ENCODE peak calls at places on chromosomes 3 and 15, in six cellular contexts. C, X, E, B, N and K are unnamed samples.

GRCh38 chr15:33098082-33099058 is 96.1 kb downstream of the FMN1 start:
- DNase-seq in B (no peak), E (no peak), N (no peak), C (peak; percentile 74), X (no peak), K (no peak)

GRCh38 chr15:33618300-33618699 is 307.5 kb downstream of the RYR3 start:
- DNase-seq in N (no peak), B (no peak), C (no peak), E (no peak), X (no peak), K (no peak)

GRCh38 chr3:16658004-16658932 is 53.0 kb upstream of the DAZL start:
- DNase-seq in E (no peak), X (no peak), C (no peak), N (no peak), B (peak; percentile 11), K (no peak)

GRCh38 chr3:10361375-10361774 is 40.5 kb upstream of the SEC13 start:
- DNase-seq in N (no peak), X (no peak), E (no peak), B (no peak), C (no peak), K (no peak)

GRCh38 chr3:120816728-120817127 is 74.2 kb downstream of the GTF2E1 start:
- DNase-seq in C (no peak), N (no peak), X (no peak), E (no peak), B (no peak), K (no peak)

GRCh38 chr3:39232859-39233258 is 40.5 kb upstream of the XIRP1 start:
- DNase-seq in X (no peak), N (no peak), C (no peak), E (no peak), B (no peak), K (no peak)

GRCh38 chr3:13377021-13377420 is 43.1 kb downstream of the NUP210 start:
- DNase-seq in C (no peak), B (no peak), N (no peak), E (no peak), X (no peak), K (peak; percentile 32)

GRCh38 chr3:195068045-195068444 is 202.9 kb downstream of the XXYLT1 start:
- DNase-seq in E (no peak), X (no peak), N (no peak), C (peak; percentile 1), B (no peak), K (no peak)

GRCh38 chr15:95442107-95442719 is 888.3 kb upstream of the NR2F2 start:
- DNase-seq in X (no peak), N (no peak), C (no peak), E (no peak), B (no peak), K (no peak)

GRCh38 chr3:50237133-50237651 is 1.2 kb downstream of the GNAI2 start:
- DNase-seq in B (peak; percentile 56), X (no peak), N (no peak), E (peak; percentile 58), C (peak; percentile 41), K (peak; percentile 83)

GRCh38 chr3:134357261-134357913 is 16.9 kb downstream of the AMOTL2 start:
- DNase-seq in B (no peak), C (no peak), X (no peak), N (no peak), E (no peak), K (no peak)

GRCh38 chr3:32963871-32964270 is 12.4 kb downstream of the CCR4 start:
- DNase-seq in N (no peak), C (peak; percentile 88), E (no peak), X (no peak), B (no peak), K (no peak)

GRCh38 chr3:192819001-192819569 is 91.7 kb upstream of the FGF12 start:
- DNase-seq in E (no peak), X (no peak), B (no peak), C (peak; percentile 89), N (no peak), K (no peak)

GRCh38 chr3:69197922-69198540 is 75.6 kb upstream of the LMOD3 start:
- DNase-seq in N (no peak), E (no peak), X (no peak), B (no peak), C (no peak), K (no peak)

GRCh38 chr3:121566773-121567172 is 976 bp upstream of the ARGFX start:
- DNase-seq in E (no peak), B (no peak), C (no peak), N (no peak), X (no peak), K (no peak)

GRCh38 chr3:156483961-156484787 is 70.7 kb downstream of the SSR3 start:
- DNase-seq in C (peak; percentile 70), E (no peak), N (no peak), X (no peak), B (no peak), K (no peak)

GRCh38 chr15:75843618-75844610 is 667 bp downstream of the UBE2Q2 start:
- DNase-seq in X (peak; percentile 51), E (peak; percentile 64), N (peak; percentile 49), B (peak; percentile 88), C (peak; percentile 66), K (peak; percentile 89)

GRCh38 chr3:167909443-167910287 is 174.1 kb downstream of the SERPINI1 start:
- DNase-seq in E (no peak), B (no peak), N (no peak), X (no peak), C (no peak), K (no peak)

GRCh38 chr15:25903024-25903581 is 40.0 kb upstream of the ATP10A start:
- DNase-seq in N (no peak), B (no peak), C (no peak), X (no peak), E (no peak), K (no peak)

GRCh38 chr15:64857421-64857820 is 15.7 kb downstream of the PLEKHO2 start:
- DNase-seq in B (no peak), E (no peak), N (no peak), X (no peak), C (peak; percentile 56), K (no peak)

GRCh38 chr3:129690406-129690805 is 83.9 kb upstream of the PLXND1 start:
- DNase-seq in N (no peak), C (peak; percentile 65), B (peak; percentile 51), E (peak; percentile 24), X (peak; percentile 28), K (no peak)

GRCh38 chr3:75332784-75333183 is 331.3 kb upstream of the FRG2C start:
- DNase-seq in E (no peak), X (no peak), B (no peak), C (no peak), N (no peak), K (no peak)

GRCh38 chr15:80550219-80550909 is 144.7 kb upstream of the ABHD17C start:
- DNase-seq in E (no peak), N (no peak), C (peak; percentile 51), X (no peak), B (no peak), K (no peak)

GRCh38 chr3:181741428-181741827 is 29.7 kb downstream of the SOX2 start:
- DNase-seq in C (no peak), E (no peak), B (no peak), X (no peak), N (no peak), K (no peak)

GRCh38 chr3:120854908-120855526 is 53.0 kb upstream of the STXBP5L start:
- DNase-seq in C (no peak), E (no peak), B (no peak), N (no peak), X (no peak), K (no peak)

GRCh38 chr3:46367811-46368210 is 2.9 kb upstream of the CCR5 start:
- DNase-seq in N (no peak), C (no peak), E (no peak), X (no peak), B (no peak), K (no peak)

GRCh38 chr3:25493246-25493645 is 65.2 kb downstream of the RARB start:
- DNase-seq in X (no peak), N (no peak), E (no peak), B (no peak), C (no peak), K (no peak)
- H3K9me3 ChIP-seq in X (no peaks in the 10 kb centered on the region), N (peaks cover 13% of the 10 kb centered on the region), E (peaks cover 10% of the 10 kb centered on the region), B (no peaks in the 10 kb centered on the region), C (peaks cover 30% of the 10 kb centered on the region), K (peaks cover 60% of the 10 kb centered on the region)

GRCh38 chr15:92435145-92435544 is 41.5 kb downstream of the ST8SIA2 start:
- DNase-seq in X (no peak), E (no peak), B (no peak), C (no peak), N (no peak), K (no peak)
- H3K27ac ChIP-seq in X (no peak overlapping the region), E (no peak overlapping the region), B (no peak overlapping the region), C (no peak overlapping the region), N (no peak overlapping the region), K (no peak overlapping the region)

GRCh38 chr3:189490749-189491148 is 140.4 kb upstream of the TP63 start:
- DNase-seq in X (no peak), N (no peak), E (no peak), C (no peak), B (no peak), K (no peak)
- H3K4me3 ChIP-seq in X (no peak overlapping the region), N (no peak overlapping the region), E (no peak overlapping the region), C (no peak overlapping the region), B (no peak overlapping the region), K (no peak overlapping the region)

GRCh38 chr15:61654918-61655317 is 405.3 kb downstream of the VPS13C start:
- DNase-seq in B (no peak), X (peak; percentile 69), N (peak; percentile 35), E (no peak), C (no peak), K (no peak)
- H3K9me3 ChIP-seq in B (no peaks in the 10 kb centered on the region), X (no peaks in the 10 kb centered on the region), N (no peaks in the 10 kb centered on the region), E (no peaks in the 10 kb centered on the region), C (no peaks in the 10 kb centered on the region), K (no peaks in the 10 kb centered on the region)

GRCh38 chr3:171213178-171213577 is 186.7 kb upstream of the SLC2A2 start:
- DNase-seq in N (no peak), B (no peak), E (no peak), C (no peak), X (no peak), K (no peak)

GRCh38 chr3:171213907-171214306 is 187.4 kb upstream of the SLC2A2 start:
- DNase-seq in X (no peak), E (no peak), C (no peak), B (no peak), N (no peak), K (no peak)

GRCh38 chr3:171218069-171218468 is 191.5 kb upstream of the SLC2A2 start:
- DNase-seq in E (no peak), X (no peak), C (no peak), N (no peak), B (no peak), K (no peak)

DNA sequence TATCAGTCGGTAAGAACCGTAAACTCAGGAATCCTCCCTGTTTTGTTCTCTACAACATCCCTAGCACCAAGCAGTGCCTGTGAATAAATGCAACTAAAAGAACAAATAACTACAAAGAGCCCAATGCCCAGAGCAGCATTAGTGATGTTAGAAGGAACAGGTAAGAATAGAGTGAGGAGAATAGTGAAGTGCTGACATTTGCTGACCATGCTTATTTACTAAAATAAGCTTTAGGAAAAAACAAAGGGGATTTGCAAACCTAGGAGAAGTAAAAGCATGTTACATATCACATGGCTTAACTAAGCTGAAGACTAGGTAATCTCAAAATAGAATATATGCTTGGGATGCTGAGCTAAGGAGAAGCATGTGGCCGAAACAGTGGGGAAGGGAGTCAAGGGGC is 186.1 kb upstream of the SLC2A2 start:
- DNase-seq in X (no peak), B (no peak), C (no peak), N (no peak), E (no peak), K (no peak)
- H3K27ac ChIP-seq in X (no peak overlapping the region), B (no peak overlapping the region), C (no peak overlapping the region), N (no peak overlapping the region), E (no peak overlapping the region), K (no peak overlapping the region)

GRCh38 chr15:86236721-86237121 is 157.1 kb downstream of the AGBL1 start:
- DNase-seq in E (no peak), C (no peak), N (no peak), B (no peak), X (no peak), K (no peak)
- H3K4me3 ChIP-seq in E (no peak overlapping the region), C (no peak overlapping the region), N (no peak overlapping the region), B (no peak overlapping the region), X (no peak overlapping the region), K (no peak overlapping the region)